ENCODE peak calls at places on chromosomes 6 and 20, in five cellular contexts. S is CD8-positive, alpha-beta T cell; H is brain microvascular endothelial cell; M is H9; L is left lung. O is an unnamed sample.

GRCh38 chr6:156557269-156557885 is 219.8 kb upstream of the ARID1B start:
- DNase-seq in S (no peak), H (peak), M (peak), L (no peak), O (peak)

GRCh38 chr6:154650351-154650750 is 82.9 kb upstream of the SCAF8 start:
- DNase-seq in S (no peak), H (no peak), M (no peak), L (peak), O (no peak)

GRCh38 chr6:31738048-31738979 is 1.5 kb upstream of the MSH5 start:
- DNase-seq in S (peak), H (peak), M (peak), L (peak), O (peak)

GRCh38 chr20:16701296-16701695 is 28.5 kb upstream of the SNRPB2 start:
- DNase-seq in S (peak), H (no peak), M (peak), L (no peak), O (no peak)

GRCh38 chr6:152846825-152847224 is 96.2 kb downstream of the VIP start:
- DNase-seq in S (no peak), H (no peak), M (no peak), L (no peak), O (no peak)

GRCh38 chr6:28896505-28897392 is 27.0 kb downstream of the TRIM27 start:
- DNase-seq in S (peak), H (peak), M (peak), L (peak), O (peak)

GRCh38 chr20:63028461-63028921 is 21.7 kb upstream of the BHLHE23 start:
- DNase-seq in S (peak), H (no peak), M (no peak), L (no peak), O (no peak)

GRCh38 chr20:1669304-1669703 is 11.7 kb upstream of the SIRPG start:
- DNase-seq in S (no peak), H (peak), M (no peak), L (no peak), O (no peak)

GRCh38 chr6:26330835-26331808 is 33.9 kb upstream of the BTN3A2 start:
- DNase-seq in S (peak), H (peak), M (peak), L (no peak), O (no peak)

GRCh38 chr6:12289655-12290489 is at the start of gene EDN1:
- DNase-seq in S (peak), H (peak), M (peak), L (peak), O (peak)

GRCh38 chr6:108744996-108745395 is 103.2 kb upstream of the ARMC2 start:
- DNase-seq in S (no peak), H (no peak), M (no peak), L (no peak), O (no peak)

GRCh38 chr6:24408719-24409410 is 6.1 kb downstream of the MRS2 start:
- DNase-seq in S (no peak), H (no peak), M (no peak), L (no peak), O (no peak)

GRCh38 chr20:40506567-40506966 is 182.5 kb downstream of the MAFB start:
- DNase-seq in S (no peak), H (peak), M (no peak), L (peak), O (peak)

GRCh38 chr20:56324806-56325205 is 34.0 kb upstream of the FAM210B start:
- DNase-seq in S (no peak), H (no peak), M (no peak), L (no peak), O (no peak)

GRCh38 chr6:144296973-144297372 is 11.8 kb downstream of the UTRN start:
- DNase-seq in S (no peak), H (no peak), M (no peak), L (peak), O (no peak)

GRCh38 chr6:149166747-149167146 is 150.8 kb upstream of the TAB2 start:
- DNase-seq in S (no peak), H (no peak), M (no peak), L (no peak), O (no peak)

GRCh38 chr20:43065299-43065698 is 124.4 kb downstream of the PTPRT start:
- DNase-seq in S (no peak), H (no peak), M (no peak), L (no peak), O (no peak)

GRCh38 chr20:32639284-32639683 is 34.5 kb downstream of the C20orf203 start:
- DNase-seq in S (no peak), H (no peak), M (no peak), L (no peak), O (no peak)

GRCh38 chr20:49385471-49385870 is 97.0 kb downstream of the KCNB1 start:
- DNase-seq in S (no peak), H (peak), M (peak), L (no peak), O (no peak)

GRCh38 chr20:15171016-15171415 is 833.6 kb upstream of the FLRT3 start:
- DNase-seq in S (no peak), H (no peak), M (no peak), L (no peak), O (no peak)

GRCh38 chr6:97757575-97757974 is 474.6 kb upstream of the MMS22L start:
- DNase-seq in S (no peak), H (no peak), M (no peak), L (no peak), O (no peak)

GRCh38 chr6:33695451-33695855 is 16.0 kb downstream of the UQCC2 start:
- DNase-seq in S (no peak), H (no peak), M (no peak), L (no peak), O (no peak)

GRCh38 chr20:60934724-60935123 is 317.3 kb upstream of the CDH4 start:
- DNase-seq in S (no peak), H (no peak), M (no peak), L (no peak), O (no peak)

GRCh38 chr6:10520468-10520867 is 683 bp upstream of the GCNT2 start:
- DNase-seq in S (no peak), H (peak), M (no peak), L (no peak), O (no peak)

GRCh38 chr20:3158968-3159431 is 665 bp downstream of the FASTKD5 start:
- DNase-seq in S (no peak), H (peak), M (no peak), L (no peak), O (no peak)

GRCh38 chr6:16698163-16698533 is 63.1 kb downstream of the ATXN1 start:
- DNase-seq in S (no peak), H (no peak), M (no peak), L (no peak), O (no peak)

GRCh38 chr6:16698988-16699868 is 62.0 kb downstream of the ATXN1 start:
- DNase-seq in S (peak), H (no peak), M (no peak), L (no peak), O (no peak)

GRCh38 chr6:16700202-16700997 is 60.9 kb downstream of the ATXN1 start:
- DNase-seq in S (peak), H (no peak), M (no peak), L (no peak), O (no peak)

GRCh38 chr6:16694789-16695188 is 66.5 kb downstream of the ATXN1 start:
- DNase-seq in S (no peak), H (no peak), M (no peak), L (no peak), O (no peak)

GRCh38 chr6:16697437-16698162 is 63.7 kb downstream of the ATXN1 start:
- DNase-seq in S (no peak), H (no peak), M (no peak), L (no peak), O (no peak)
- H3K27ac ChIP-seq in S (no peak), H (no peak), M (no peak), L (no peak), O (no peak)

DNA sequence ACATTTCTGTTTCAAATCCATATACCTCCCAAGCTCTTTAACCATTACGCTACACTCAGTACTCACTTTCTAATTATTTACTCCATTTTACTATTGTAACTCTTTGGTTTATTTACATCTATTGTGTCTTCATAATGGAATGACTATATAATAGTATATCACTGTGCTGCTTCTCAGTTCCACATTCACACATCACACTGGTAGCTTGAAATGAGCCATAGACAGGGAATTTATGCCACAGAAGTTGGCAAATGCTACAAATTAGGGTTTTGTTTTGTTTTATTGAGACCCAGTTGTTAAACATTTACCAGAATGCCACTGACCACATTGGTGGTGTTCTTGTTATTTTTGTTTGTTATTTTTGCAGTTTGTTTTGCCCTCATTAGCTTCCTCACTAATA is 213.9 kb downstream of the KCNQ5 start:
- DNase-seq in S (no peak), H (no peak), M (no peak), L (no peak), O (no peak)
- H3K27ac ChIP-seq in S (no peak), H (no peak), M (no peak), L (no peak), O (no peak)

GRCh38 chr6:41453232-41453631 is 92.9 kb upstream of the FOXP4 start:
- DNase-seq in S (no peak), H (no peak), M (no peak), L (no peak), O (no peak)
- H3K27ac ChIP-seq in S (no peak), H (no peak), M (no peak), L (no peak), O (no peak)

GRCh38 chr6:128531696-128532095 is 11.3 kb upstream of the PTPRK start:
- DNase-seq in S (no peak), H (no peak), M (no peak), L (no peak), O (no peak)

GRCh38 chr6:128528241-128528640 is 7.8 kb upstream of the PTPRK start:
- DNase-seq in S (no peak), H (no peak), M (no peak), L (no peak), O (no peak)

GRCh38 chr6:128532827-128533226 is 12.4 kb upstream of the PTPRK start:
- DNase-seq in S (no peak), H (no peak), M (no peak), L (no peak), O (no peak)

GRCh38 chr6:128532110-128532509 is 11.7 kb upstream of the PTPRK start:
- DNase-seq in S (no peak), H (no peak), M (no peak), L (no peak), O (no peak)

DNA sequence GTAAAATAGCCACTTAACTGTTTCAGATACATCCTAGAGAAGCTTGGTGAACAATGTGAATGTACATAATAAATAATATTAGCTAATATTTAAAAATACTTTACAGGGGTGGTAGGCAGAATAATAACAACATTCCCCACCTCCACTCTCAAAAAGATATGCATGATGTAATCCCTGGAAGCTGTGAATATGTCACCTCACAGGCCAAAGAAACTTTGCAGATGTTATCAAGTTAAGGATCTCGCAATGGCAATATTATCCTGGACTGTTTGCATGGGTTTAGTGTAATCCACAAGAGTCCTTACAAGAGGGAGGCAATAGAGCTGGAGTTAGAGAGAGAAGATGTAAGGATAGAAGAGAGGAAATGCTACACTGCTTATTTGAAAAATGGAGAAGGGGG is 7.0 kb upstream of the PTPRK start:
- DNase-seq in S (no peak), H (no peak), M (no peak), L (no peak), O (no peak)
- H3K27ac ChIP-seq in S (no peak), H (no peak), M (no peak), L (no peak), O (no peak)

DNA sequence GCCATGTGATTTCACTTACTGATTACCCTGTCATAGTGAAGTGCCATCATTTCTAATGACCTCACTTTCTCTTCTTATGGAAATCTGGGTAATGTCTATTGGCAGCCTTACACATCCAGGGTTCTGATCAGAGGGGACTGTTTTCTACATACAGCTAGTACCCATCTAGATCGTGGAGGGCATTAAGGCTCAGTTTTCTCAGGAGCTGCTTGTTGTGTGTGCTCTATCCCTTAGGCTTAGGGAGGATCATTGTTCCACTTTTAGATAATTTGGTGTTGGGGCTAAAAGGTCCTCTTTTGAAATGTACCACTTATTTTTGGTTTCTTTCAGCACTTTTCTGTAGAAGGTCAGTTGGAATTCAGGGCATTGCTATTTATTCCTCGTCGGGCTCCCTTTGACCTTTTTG is 3.8 kb downstream of the HSP90AB1 start:
- DNase-seq in S (no peak), H (no peak), M (no peak), L (no peak), O (no peak)
- H3K27ac ChIP-seq in S (no peak), H (no peak), M (no peak), L (no peak), O (peak)

DNA sequence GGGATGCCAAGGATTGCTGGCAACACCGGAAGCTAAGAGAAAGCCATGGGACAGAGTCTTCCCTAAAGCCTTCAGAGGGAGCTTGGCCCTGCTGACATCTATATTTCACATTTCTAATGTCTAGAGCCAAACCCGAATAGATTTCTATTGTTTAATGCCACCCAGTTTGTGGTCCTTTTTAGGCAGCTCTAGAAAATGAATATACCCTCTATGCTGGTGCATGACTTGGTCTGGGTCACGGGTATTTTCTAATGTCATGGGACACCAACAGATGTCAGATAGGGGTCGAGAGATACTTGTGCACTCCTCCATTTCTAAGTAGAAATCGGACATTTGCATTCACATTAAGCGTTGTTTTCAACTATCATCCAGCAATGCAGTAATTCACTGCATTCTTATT is 37.0 kb upstream of the SOX4 start:
- DNase-seq in S (no peak), H (no peak), M (no peak), L (no peak), O (no peak)
- H3K27ac ChIP-seq in S (no peak), H (no peak), M (no peak), L (no peak), O (no peak)

GRCh38 chr6:5190467-5190866 is 70.3 kb downstream of the LYRM4 start:
- DNase-seq in S (no peak), H (peak), M (no peak), L (no peak), O (no peak)
- H3K27ac ChIP-seq in S (no peak), H (peak), M (no peak), L (no peak), O (no peak)

GRCh38 chr20:59120919-59121318 is 42.7 kb upstream of the ZNF831 start:
- DNase-seq in S (peak), H (no peak), M (no peak), L (no peak), O (no peak)
- H3K27ac ChIP-seq in S (peak), H (no peak), M (no peak), L (no peak), O (no peak)

DNA sequence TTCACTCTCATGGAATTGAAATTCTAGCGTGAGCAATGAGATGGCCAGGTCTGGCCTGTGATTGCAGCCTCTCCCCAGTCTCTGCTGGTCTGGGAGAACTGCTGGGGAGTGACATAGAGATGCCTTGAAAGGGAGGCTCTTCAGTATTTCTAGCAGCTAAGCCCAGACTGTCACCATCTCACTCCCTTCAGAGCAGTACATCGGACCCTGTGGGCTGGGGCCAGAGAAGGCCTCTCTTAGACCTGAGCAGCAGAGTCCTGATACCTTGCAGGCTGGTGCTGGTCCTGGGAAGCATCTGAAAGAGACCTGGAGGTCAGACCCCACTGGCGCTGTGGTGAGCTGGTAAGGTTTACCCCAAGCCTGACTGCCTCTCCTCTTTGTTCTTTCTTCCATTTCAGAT is 87.4 kb downstream of the TCP11 start:
- DNase-seq in S (no peak), H (no peak), M (no peak), L (no peak), O (no peak)
- H3K27ac ChIP-seq in S (no peak), H (no peak), M (no peak), L (no peak), O (peak)

GRCh38 chr6:160882741-160883340 is 108.7 kb upstream of the MAP3K4 start:
- DNase-seq in S (no peak), H (peak), M (no peak), L (no peak), O (no peak)
- H3K27ac ChIP-seq in S (no peak), H (no peak), M (no peak), L (no peak), O (no peak)

O was measured in caudate nucleus.